ENCODE peak calls at places on chromosome 12, in eight cellular contexts. X is hepatocyte, G is tibial artery, S is ascending aorta, D is A549, Y is right lobe of liver, A is psoas muscle, R is neural progenitor cell. C is an unnamed sample.
A peak's percentile ranks its signal among the peaks of the same experiment; 100 is the strongest.

GRCh38 chr12:111386891-111387290 is 18.0 kb upstream of the PHETA1 start:
- DNase-seq in X (no peak), G (no peak), S (no peak), D (no peak), Y (no peak), A (no peak), R (no peak), C (no peak)

GRCh38 chr12:121781751-121782615 is 11.5 kb downstream of the RHOF start:
- DNase-seq in X (no peak), G (no peak), S (no peak), D (no peak), Y (no peak), A (no peak), R (peak; percentile 46), C (no peak)

GRCh38 chr12:127165567-127166392 is 1101.2 kb upstream of the TMEM132C start:
- DNase-seq in X (peak; percentile 93), G (peak; percentile 77), S (peak; percentile 18), D (peak; percentile 93), Y (peak; percentile 92), A (peak; percentile 88), R (peak; percentile 97), C (peak; percentile 82)

GRCh38 chr12:99505805-99506204 is 141.7 kb upstream of the GARIN6 start:
- DNase-seq in X (no peak), G (no peak), S (no peak), D (no peak), Y (no peak), A (no peak), R (no peak), C (no peak)

GRCh38 chr12:47343684-47344567 is 264.2 kb upstream of the AMIGO2 start:
- DNase-seq in X (no peak), G (no peak), S (no peak), D (no peak), Y (no peak), A (no peak), R (no peak), C (no peak)

GRCh38 chr12:115337693-115338543 is 653.9 kb upstream of the TBX3 start:
- DNase-seq in X (peak; percentile 62), G (peak; percentile 78), S (no peak), D (peak; percentile 94), Y (no peak), A (peak; percentile 71), R (no peak), C (peak; percentile 64)

GRCh38 chr12:7642876-7643309 is 22.8 kb downstream of the APOBEC1 start:
- DNase-seq in X (no peak), G (no peak), S (no peak), D (peak; percentile 59), Y (no peak), A (no peak), R (peak; percentile 45), C (no peak)

GRCh38 chr12:95266250-95266649 is 48.6 kb downstream of the VEZT start:
- DNase-seq in X (no peak), G (no peak), S (no peak), D (no peak), Y (no peak), A (no peak), R (no peak), C (no peak)

GRCh38 chr12:101110856-101111255 is 99.2 kb downstream of the SLC5A8 start:
- DNase-seq in X (no peak), G (no peak), S (no peak), D (no peak), Y (no peak), A (no peak), R (no peak), C (no peak)

GRCh38 chr12:74066476-74066875 is 471.2 kb upstream of the ATXN7L3B start:
- DNase-seq in X (no peak), G (no peak), S (no peak), D (no peak), Y (no peak), A (peak; percentile 22), R (no peak), C (no peak)

GRCh38 chr12:48815281-48816110 is 2.8 kb upstream of the CACNB3 start:
- DNase-seq in X (peak; percentile 92), G (peak; percentile 91), S (peak; percentile 33), D (peak; percentile 84), Y (peak; percentile 66), A (peak; percentile 82), R (peak; percentile 89), C (peak; percentile 80)

GRCh38 chr12:117489671-117490070 is 128.2 kb upstream of the NOS1 start:
- DNase-seq in X (no peak), G (no peak), S (no peak), D (no peak), Y (no peak), A (no peak), R (no peak), C (no peak)

GRCh38 chr12:563250-563781 is 99.9 kb downstream of the NINJ2 start:
- DNase-seq in X (no peak), G (no peak), S (no peak), D (no peak), Y (no peak), A (no peak), R (no peak), C (no peak)

GRCh38 chr12:66662729-66663128 is 16.1 kb downstream of the GRIP1 start:
- DNase-seq in X (no peak), G (no peak), S (no peak), D (no peak), Y (no peak), A (no peak), R (no peak), C (peak; percentile 47)

DNA sequence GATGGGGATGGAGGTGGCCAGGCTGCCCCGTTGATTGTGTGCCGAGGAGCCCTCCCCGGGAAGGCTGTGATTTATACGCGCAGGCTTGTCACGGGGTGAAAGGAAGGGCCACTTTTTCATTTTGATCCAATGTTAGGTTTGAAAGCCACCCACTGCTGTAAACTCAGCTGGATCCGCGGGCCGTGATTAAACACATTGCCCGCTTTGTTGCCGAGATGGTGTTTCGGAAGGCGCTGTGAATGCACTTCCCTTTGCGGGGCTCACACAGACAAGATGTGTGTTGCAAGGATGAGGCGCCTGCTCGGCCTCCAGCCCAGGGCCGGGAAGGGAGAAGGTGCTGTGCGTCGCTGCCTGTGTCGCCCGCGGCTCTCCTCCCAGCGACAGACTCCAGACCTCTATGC is 98.9 kb downstream of the TMEM132C start:
- DNase-seq in X (peak; percentile 52), G (no peak), S (no peak), D (no peak), Y (no peak), A (peak; percentile 62), R (peak; percentile 60), C (no peak)
- H3K27ac ChIP-seq in X (peak overlapping the region; percentile 64), G (no peak overlapping the region), S (no peak overlapping the region), D (no peak overlapping the region), Y (no peak overlapping the region), A (no peak overlapping the region), R (no peak overlapping the region), C (no peak overlapping the region)

DNA sequence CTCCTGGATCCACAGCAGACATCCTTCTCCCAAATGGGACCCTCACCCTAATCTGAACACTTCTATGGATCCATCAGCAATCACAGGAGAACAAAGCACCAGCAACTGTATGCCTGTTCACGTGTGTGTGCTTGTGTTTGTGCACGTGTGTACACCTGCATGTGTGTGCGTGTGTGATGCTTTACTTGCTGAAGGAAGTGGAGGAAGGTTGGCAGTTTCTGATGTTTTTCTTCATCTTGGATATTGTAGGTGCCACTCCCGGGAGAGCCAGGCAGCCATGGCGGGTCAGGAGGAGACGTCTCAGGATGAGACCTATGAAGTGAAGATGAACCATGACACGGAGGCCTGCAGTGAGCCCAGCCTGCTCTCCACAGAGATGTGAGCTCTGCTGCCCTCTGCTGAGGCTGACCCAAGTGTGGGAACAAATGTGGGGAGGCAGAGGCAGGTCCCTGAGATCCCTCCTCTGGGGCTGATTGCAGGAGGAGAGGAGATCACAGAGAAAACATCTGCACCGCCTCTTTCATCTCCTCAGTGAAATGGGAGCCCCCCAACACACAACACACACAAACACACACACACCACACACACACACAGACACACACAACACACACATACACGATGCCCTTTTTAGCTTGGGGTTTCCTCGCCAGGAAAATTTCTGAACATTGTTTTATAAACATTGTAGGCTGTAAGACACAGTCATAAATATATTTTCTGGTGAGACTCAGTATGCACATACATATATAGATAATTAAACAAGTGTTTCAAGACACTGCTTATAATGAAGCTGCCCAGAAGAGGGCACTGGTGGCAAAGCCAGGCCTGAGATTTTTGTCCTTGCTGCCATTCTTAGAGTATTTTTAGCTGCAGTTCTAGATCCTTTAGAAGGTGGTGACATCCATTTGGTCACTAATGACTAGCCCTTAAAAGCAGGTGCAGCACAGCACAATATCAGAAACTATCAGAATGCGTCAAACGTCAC is 112.2 kb upstream of the FKBP4 start:
- DNase-seq in X (peak; percentile 44), G (no peak), S (no peak), D (peak; percentile 68), Y (no peak), A (no peak), R (peak; percentile 78), C (peak; percentile 24)
- TF ChIP-seq CTCF in X (peak; percentile 61), G (no peak), S (peak; percentile 12), D (peak; percentile 30), Y (peak; percentile 29), A (peak; percentile 47), R (peak; percentile 59), C (no peak)

GRCh38 chr12:132541200-132541599 is 51.2 kb downstream of the FBRSL1 start:
- DNase-seq in X (no peak), G (no peak), S (no peak), D (no peak), Y (no peak), A (no peak), R (no peak), C (no peak)
- H3K27ac ChIP-seq in X (no peak overlapping the region), G (no peak overlapping the region), S (no peak overlapping the region), D (no peak overlapping the region), Y (no peak overlapping the region), A (no peak overlapping the region), R (no peak overlapping the region), C (no peak overlapping the region)

DNA sequence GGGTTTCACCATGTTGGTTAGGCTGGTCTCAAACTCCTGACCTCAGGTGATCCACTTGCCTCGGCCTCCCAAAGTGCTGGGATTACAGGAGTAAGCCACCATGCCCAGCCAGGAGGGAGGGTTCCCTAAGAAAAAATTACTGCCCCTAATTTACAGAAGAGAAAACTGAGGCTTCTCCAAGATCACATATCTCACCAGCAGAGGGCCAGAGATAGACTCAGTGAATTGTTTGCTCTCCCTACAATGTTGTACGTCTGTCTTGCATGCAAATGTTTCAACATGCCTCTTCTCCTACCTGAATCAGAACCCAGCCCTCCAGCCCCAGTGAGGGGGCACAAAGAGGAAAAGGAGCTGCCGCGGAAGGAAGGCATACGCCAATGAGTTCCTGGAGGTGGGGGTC is 48.3 kb upstream of the TMEM263 start:
- DNase-seq in X (no peak), G (no peak), S (no peak), D (no peak), Y (no peak), A (no peak), R (no peak), C (no peak)
- TF ChIP-seq CTCF in X (no peak), G (no peak), S (no peak), D (no peak), Y (no peak), A (no peak), R (no peak), C (no peak)

GRCh38 chr12:124404162-124404561 is 109.3 kb downstream of the RFLNA start:
- DNase-seq in X (no peak), G (peak; percentile 89), S (no peak), D (no peak), Y (no peak), A (peak; percentile 88), R (no peak), C (no peak)
- H3K27ac ChIP-seq in X (no peak overlapping the region), G (peak overlapping the region; percentile 52), S (peak overlapping the region; percentile 41), D (peak overlapping the region; percentile 55), Y (no peak overlapping the region), A (no peak overlapping the region), R (peak overlapping the region; percentile 29), C (peak overlapping the region; percentile 69)

C was measured in RWPE1.